ENCODE peak calls at places on chromosomes 11 and 22, in seven cellular contexts. P is hepatocyte, A is tibial nerve, Q is brain microvascular endothelial cell, B is psoas muscle, U is body of pancreas, V is iPS DF 6.9. J is an unnamed sample.

GRCh38 chr11:44689265-44689664 is 37.5 kb upstream of the TSPAN18 start:
- DNase-seq in Q (no peak), A (no peak), B (no peak), U (no peak), P (no peak), V (no peak), J (no peak)

GRCh38 chr11:130037058-130037457 is 32.6 kb upstream of the APLP2 start:
- DNase-seq in Q (peak), U (no peak), P (peak), A (no peak), B (no peak), V (no peak), J (no peak)

GRCh38 chr11:30113326-30113873 is 96.6 kb upstream of the KCNA4 start:
- DNase-seq in Q (no peak), P (no peak), B (no peak), V (no peak), A (no peak), U (no peak), J (no peak)

GRCh38 chr11:15745266-15745665 is 611.1 kb downstream of the SOX6 start:
- DNase-seq in Q (peak), U (no peak), V (no peak), A (no peak), P (no peak), B (no peak), J (no peak)

GRCh38 chr11:114199051-114199450 is 97.1 kb upstream of the NNMT start:
- DNase-seq in V (no peak), B (no peak), Q (no peak), U (no peak), A (no peak), P (no peak), J (no peak)

GRCh38 chr11:130726234-130726559 is 190.1 kb downstream of the SNX19 start:
- DNase-seq in U (no peak), V (no peak), B (peak), P (peak), A (no peak), Q (peak), J (no peak)

GRCh38 chr22:36155702-36156101 is 4.9 kb downstream of the APOL3 start:
- DNase-seq in V (no peak), Q (no peak), A (peak), P (peak), U (peak), B (peak), J (no peak)

GRCh38 chr22:37355174-37355573 is 72.1 kb downstream of the ELFN2 start:
- DNase-seq in A (no peak), U (no peak), V (no peak), P (no peak), Q (no peak), B (no peak), J (no peak)

GRCh38 chr11:112401036-112401769 is 140.5 kb upstream of the PLET1 start:
- DNase-seq in B (no peak), U (no peak), Q (no peak), V (no peak), P (no peak), A (no peak), J (no peak)

GRCh38 chr11:10455637-10456487 is 798 bp downstream of the AMPD3 start:
- DNase-seq in Q (peak), B (peak), A (no peak), V (no peak), P (peak), U (peak), J (peak)
- H3K27ac ChIP-seq in Q (peak), B (peak), A (peak), V (no peak), P (peak), U (peak), J (peak)

DNA sequence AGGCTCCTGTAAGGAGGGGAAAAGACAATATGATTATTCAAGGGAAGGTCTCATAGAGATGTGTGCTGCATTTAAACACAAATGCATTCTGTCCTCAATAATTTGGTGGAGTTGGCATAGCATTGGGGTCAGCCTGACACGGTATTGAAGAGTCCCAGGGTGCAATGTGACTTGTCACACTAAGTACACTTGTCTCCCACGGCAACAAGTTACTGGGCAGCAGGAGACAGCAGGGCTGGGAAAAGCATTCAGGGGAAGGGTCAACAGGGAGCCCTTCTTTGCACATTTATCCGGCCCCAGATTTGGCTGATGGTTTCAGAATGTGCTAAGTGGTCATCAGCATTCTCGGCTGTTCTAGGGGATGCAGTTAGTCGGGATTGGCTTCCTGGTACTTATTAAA is 33.0 kb upstream of the SPON1 start:
- DNase-seq in Q (no peak), P (no peak), U (no peak), A (no peak), V (no peak), B (no peak), J (no peak)
- H3K27ac ChIP-seq in Q (no peak), P (peak), U (no peak), A (no peak), V (no peak), B (no peak), J (no peak)

GRCh38 chr22:41442240-41442792 is 4.3 kb downstream of the TOB2 start:
- DNase-seq in U (no peak), P (no peak), B (no peak), V (no peak), A (no peak), Q (no peak), J (no peak)
- H3K27ac ChIP-seq in U (no peak), P (no peak), B (peak), V (no peak), A (no peak), Q (no peak), J (no peak)

DNA sequence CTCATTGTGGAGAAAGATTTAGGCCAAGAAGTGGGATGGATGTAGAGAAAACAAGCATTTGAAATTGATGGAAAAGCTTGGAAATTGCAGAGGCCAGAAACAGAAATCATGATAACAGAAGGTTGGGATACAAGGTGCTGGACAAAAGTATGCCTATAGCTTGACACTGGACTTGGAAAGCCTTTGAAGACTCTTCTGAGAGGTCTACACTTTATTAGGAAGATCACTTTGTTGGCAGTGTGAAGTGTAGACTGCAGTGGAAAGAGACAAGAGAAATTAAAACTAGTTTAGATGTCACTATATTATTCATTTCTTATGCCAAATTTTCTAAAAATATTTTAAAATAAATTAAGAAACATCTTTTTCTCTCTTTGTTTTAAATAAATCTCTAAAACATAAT is 59.1 kb downstream of the KIF18A start:
- DNase-seq in P (no peak), A (no peak), B (no peak), Q (no peak), V (no peak), U (no peak), J (no peak)
- H3K27ac ChIP-seq in P (no peak), A (no peak), B (no peak), Q (no peak), V (no peak), U (no peak), J (no peak)

GRCh38 chr22:24588370-24588755 is 4.5 kb downstream of the LRRC75B start:
- DNase-seq in Q (no peak), V (no peak), A (peak), U (peak), B (no peak), P (no peak), J (no peak)

GRCh38 chr22:24587251-24587650 is 5.6 kb downstream of the LRRC75B start:
- DNase-seq in Q (no peak), P (no peak), B (no peak), A (no peak), U (no peak), V (no peak), J (no peak)

GRCh38 chr22:24587948-24588347 is 4.9 kb downstream of the LRRC75B start:
- DNase-seq in Q (no peak), V (no peak), U (no peak), B (no peak), A (no peak), P (no peak), J (no peak)

GRCh38 chr22:24589518-24590030 is 3.3 kb downstream of the LRRC75B start:
- DNase-seq in U (no peak), P (no peak), V (no peak), A (no peak), Q (no peak), B (no peak), J (no peak)

GRCh38 chr22:24588756-24589481 is 4.0 kb downstream of the LRRC75B start:
- DNase-seq in U (no peak), Q (no peak), V (no peak), B (no peak), P (no peak), A (no peak), J (no peak)
- H3K27ac ChIP-seq in U (peak), Q (no peak), V (no peak), B (no peak), P (no peak), A (peak), J (no peak)

GRCh38 chr11:72726266-72727220 is 25.7 kb downstream of the ARAP1 start:
- DNase-seq in U (no peak), B (peak), V (no peak), A (no peak), Q (no peak), P (no peak), J (no peak)

GRCh38 chr11:72725731-72726042 is 26.5 kb downstream of the ARAP1 start:
- DNase-seq in P (no peak), U (no peak), A (no peak), V (no peak), B (no peak), Q (no peak), J (no peak)

GRCh38 chr11:72723508-72723907 is 28.7 kb downstream of the ARAP1 start:
- DNase-seq in Q (no peak), V (no peak), U (peak), A (no peak), B (peak), P (no peak), J (no peak)

GRCh38 chr11:72724021-72724561 is 28.1 kb downstream of the ARAP1 start:
- DNase-seq in P (no peak), U (no peak), Q (no peak), B (peak), A (no peak), V (no peak), J (no peak)

GRCh38 chr11:72724851-72725730 is 27.1 kb downstream of the ARAP1 start:
- DNase-seq in Q (peak), B (peak), V (peak), A (peak), P (peak), U (peak), J (peak)
- H3K27ac ChIP-seq in Q (no peak), B (no peak), V (no peak), A (peak), P (peak), U (peak), J (peak)

DNA sequence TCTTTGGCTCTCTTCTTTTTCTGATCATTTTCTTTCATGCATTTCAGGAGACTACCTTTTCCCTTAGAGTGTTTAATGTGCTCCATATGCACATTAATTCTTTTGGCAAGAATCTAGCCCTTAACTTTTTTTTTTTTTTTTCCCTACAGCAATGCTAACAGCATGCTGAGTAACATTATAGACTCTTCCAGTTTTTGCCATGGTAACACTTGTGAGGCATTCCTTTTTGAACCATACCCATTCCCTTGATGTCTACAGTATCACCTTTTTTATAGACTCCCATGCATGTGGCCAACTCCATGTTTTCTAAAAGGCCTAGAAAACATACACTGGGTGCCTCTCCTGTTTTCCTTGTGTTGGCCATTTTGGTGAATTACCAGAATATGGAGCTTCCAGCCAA is 2.9 kb upstream of the MRPL17 start:
- DNase-seq in U (no peak), V (no peak), A (no peak), P (no peak), Q (no peak), B (no peak), J (no peak)
- H3K27ac ChIP-seq in U (no peak), V (no peak), A (no peak), P (no peak), Q (no peak), B (no peak), J (no peak)

GRCh38 chr11:70112017-70112434 is 33.9 kb downstream of the ANO1 start:
- DNase-seq in U (peak), B (no peak), Q (no peak), P (no peak), V (no peak), A (no peak), J (no peak)
- H3K27ac ChIP-seq in U (peak), B (peak), Q (no peak), P (no peak), V (no peak), A (no peak), J (no peak)

GRCh38 chr22:50301581-50301991 is 5.9 kb downstream of the PLXNB2 start:
- DNase-seq in U (no peak), Q (no peak), A (no peak), B (no peak), V (no peak), P (peak), J (no peak)

GRCh38 chr22:50303848-50304527 is 3.5 kb downstream of the PLXNB2 start:
- DNase-seq in A (no peak), B (no peak), V (no peak), Q (no peak), P (peak), U (peak), J (no peak)

GRCh38 chr22:50303515-50303847 is 4.0 kb downstream of the PLXNB2 start:
- DNase-seq in B (no peak), Q (no peak), U (no peak), V (no peak), P (no peak), A (no peak), J (no peak)

GRCh38 chr22:50302041-50302541 is 5.4 kb downstream of the PLXNB2 start:
- DNase-seq in V (no peak), A (no peak), U (peak), B (no peak), P (peak), Q (no peak), J (no peak)

DNA sequence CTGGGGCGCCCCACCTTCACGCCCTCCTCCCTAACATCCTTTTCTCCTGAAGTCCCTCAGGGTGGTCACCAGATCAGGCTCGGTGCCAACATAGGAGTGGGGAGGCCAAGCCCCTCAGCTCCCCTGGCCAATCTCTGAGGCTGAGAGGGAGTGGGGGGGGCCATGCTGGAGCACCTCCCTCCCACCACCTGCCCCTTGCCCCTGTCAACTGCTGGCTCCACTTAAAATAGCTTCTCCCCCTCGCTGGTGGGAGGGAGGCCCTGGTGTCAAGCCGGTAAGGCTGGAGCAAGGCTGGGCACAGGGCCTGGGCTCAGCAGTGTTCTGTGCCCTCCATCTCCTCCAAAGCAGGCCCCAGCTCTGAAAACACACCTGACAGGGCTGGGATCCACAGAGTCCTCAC is 4.9 kb downstream of the PLXNB2 start:
- DNase-seq in Q (no peak), B (no peak), A (no peak), V (no peak), P (no peak), U (no peak), J (no peak)
- H3K27ac ChIP-seq in Q (no peak), B (no peak), A (peak), V (no peak), P (peak), U (peak), J (peak)

J was measured in AG04450.